ENCODE peak calls at places on chromosomes 12 and 14, in ten cellular contexts. V is sigmoid colon; K is Calu3; U is fibroblast of lung; A is mammary epithelial cell; Z is CD4-positive, alpha-beta T cell; F is tibial nerve; C is AG09319; N is neural crest cell; D is right atrium auricular region. Q is an unnamed sample.

GRCh38 chr14:105849933-105850626 is 323.7 kb downstream of the TMEM121 start:
- DNase-seq in V (no peak), K (no peak), U (no peak), A (no peak), Z (no peak), F (no peak), C (no peak), N (no peak), D (peak), Q (no peak)

GRCh38 chr14:101705733-101706508 is 55.6 kb upstream of the PPP2R5C start:
- DNase-seq in V (peak), K (peak), U (peak), A (no peak), Z (peak), F (peak), C (no peak), N (no peak), D (no peak), Q (no peak)

GRCh38 chr12:48194780-48195179 is 8.3 kb downstream of the OR10AD1 start:
- DNase-seq in V (no peak), K (no peak), U (no peak), A (no peak), Z (no peak), F (no peak), C (no peak), N (no peak), D (no peak), Q (no peak)

GRCh38 chr12:5012337-5012736 is 31.3 kb upstream of the KCNA5 start:
- DNase-seq in V (no peak), K (no peak), U (no peak), A (no peak), Z (no peak), F (no peak), C (no peak), N (no peak), D (no peak), Q (no peak)

GRCh38 chr12:9634177-9634803 is 26.6 kb upstream of the KLRB1 start:
- DNase-seq in V (no peak), K (peak), U (peak), A (peak), Z (peak), F (peak), C (no peak), N (peak), D (no peak), Q (peak)

GRCh38 chr12:107749094-107749493 is 11.8 kb downstream of the PRDM4 start:
- DNase-seq in V (no peak), K (no peak), U (no peak), A (peak), Z (no peak), F (no peak), C (no peak), N (no peak), D (no peak), Q (peak)

GRCh38 chr14:84127430-84127829 is 1402.5 kb upstream of the FLRT2 start:
- DNase-seq in V (no peak), K (no peak), U (no peak), A (no peak), Z (no peak), F (no peak), C (no peak), N (no peak), D (no peak), Q (no peak)

GRCh38 chr14:88323520-88324199 is 591 bp upstream of the KCNK10 start:
- DNase-seq in V (no peak), K (peak), U (no peak), A (no peak), Z (no peak), F (no peak), C (no peak), N (peak), D (no peak), Q (no peak)

GRCh38 chr14:35406811-35407630 is 2.5 kb upstream of the NFKBIA start:
- DNase-seq in V (peak), K (no peak), U (peak), A (peak), Z (no peak), F (peak), C (no peak), N (no peak), D (no peak), Q (no peak)

GRCh38 chr12:9692909-9693308 is 23.4 kb downstream of the CLEC2D start:
- DNase-seq in V (no peak), K (no peak), U (no peak), A (no peak), Z (no peak), F (no peak), C (no peak), N (no peak), D (no peak), Q (no peak)

GRCh38 chr12:45415393-45415817 is 199.5 kb downstream of the ANO6 start:
- DNase-seq in V (peak), K (no peak), U (peak), A (peak), Z (no peak), F (peak), C (peak), N (no peak), D (peak), Q (peak)

GRCh38 chr12:5094986-5095385 is 51.3 kb downstream of the KCNA5 start:
- DNase-seq in V (no peak), K (no peak), U (no peak), A (no peak), Z (no peak), F (no peak), C (no peak), N (no peak), D (no peak), Q (no peak)

GRCh38 chr12:23906329-23906728 is 43.1 kb downstream of the SOX5 start:
- DNase-seq in V (no peak), K (peak), U (peak), A (peak), Z (no peak), F (peak), C (no peak), N (peak), D (no peak), Q (no peak)

GRCh38 chr12:111783046-111783445 is 16.3 kb downstream of the ALDH2 start:
- DNase-seq in V (no peak), K (no peak), U (no peak), A (no peak), Z (no peak), F (no peak), C (no peak), N (no peak), D (no peak), Q (no peak)

GRCh38 chr12:132600048-132601032 is 10.0 kb downstream of the LRCOL1 start:
- DNase-seq in V (peak), K (peak), U (peak), A (peak), Z (peak), F (peak), C (no peak), N (peak), D (peak), Q (no peak)

GRCh38 chr12:28065374-28065773 is 92.8 kb upstream of the PTHLH start:
- DNase-seq in V (no peak), K (no peak), U (no peak), A (no peak), Z (no peak), F (no peak), C (no peak), N (no peak), D (no peak), Q (no peak)

GRCh38 chr12:93223440-93224426 is 154.0 kb upstream of the NUDT4 start:
- DNase-seq in V (no peak), K (peak), U (peak), A (peak), Z (no peak), F (peak), C (no peak), N (no peak), D (no peak), Q (no peak)

GRCh38 chr12:89481218-89481914 is 43.2 kb downstream of the GALNT4 start:
- DNase-seq in V (no peak), K (no peak), U (peak), A (no peak), Z (no peak), F (no peak), C (no peak), N (no peak), D (no peak), Q (no peak)

GRCh38 chr12:29609431-29610215 is 112.1 kb upstream of the OVCH1 start:
- DNase-seq in V (no peak), K (no peak), U (no peak), A (no peak), Z (no peak), F (no peak), C (no peak), N (no peak), D (no peak), Q (no peak)

GRCh38 chr12:92987362-92987761 is 58.3 kb upstream of the EEA1 start:
- DNase-seq in V (no peak), K (peak), U (peak), A (peak), Z (no peak), F (peak), C (peak), N (peak), D (no peak), Q (peak)

GRCh38 chr12:71439613-71440392 is at the start of gene LGR5:
- DNase-seq in V (no peak), K (peak), U (peak), A (peak), Z (no peak), F (no peak), C (no peak), N (peak), D (no peak), Q (no peak)

GRCh38 chr12:61385771-61386170 is 874.4 kb upstream of the USP15 start:
- DNase-seq in V (no peak), K (no peak), U (peak), A (peak), Z (no peak), F (no peak), C (no peak), N (no peak), D (no peak), Q (no peak)

GRCh38 chr12:71141270-71141948 is 16.4 kb downstream of the TSPAN8 start:
- DNase-seq in V (no peak), K (no peak), U (no peak), A (no peak), Z (no peak), F (no peak), C (no peak), N (no peak), D (no peak), Q (no peak)

GRCh38 chr14:60509438-60510253 is 700 bp downstream of the SIX6 start:
- DNase-seq in V (no peak), K (no peak), U (no peak), A (peak), Z (no peak), F (no peak), C (no peak), N (peak), D (no peak), Q (no peak)

GRCh38 chr12:12482150-12482761 is 80.4 kb downstream of the DUSP16 start:
- DNase-seq in V (no peak), K (no peak), U (no peak), A (no peak), Z (peak), F (no peak), C (no peak), N (no peak), D (no peak), Q (no peak)

GRCh38 chr12:82351390-82351789 is 6.8 kb downstream of the CCDC59 start:
- DNase-seq in V (no peak), K (no peak), U (no peak), A (no peak), Z (no peak), F (no peak), C (no peak), N (no peak), D (no peak), Q (no peak)

GRCh38 chr14:50920482-50921225 is 23.6 kb downstream of the PYGL start:
- DNase-seq in V (no peak), K (no peak), U (peak), A (no peak), Z (no peak), F (no peak), C (peak), N (no peak), D (no peak), Q (peak)

GRCh38 chr14:58107041-58107440 is 45.0 kb downstream of the ARMH4 start:
- DNase-seq in V (no peak), K (no peak), U (no peak), A (no peak), Z (no peak), F (no peak), C (no peak), N (no peak), D (no peak), Q (no peak)

GRCh38 chr12:991350-992278 is 591 bp downstream of the ERC1 start:
- DNase-seq in V (no peak), K (no peak), U (no peak), A (peak), Z (no peak), F (peak), C (no peak), N (no peak), D (no peak), Q (no peak)

GRCh38 chr14:64556526-64556925 is 6.8 kb downstream of the PPP1R36 start:
- DNase-seq in V (no peak), K (no peak), U (peak), A (peak), Z (no peak), F (no peak), C (peak), N (no peak), D (no peak), Q (peak)

GRCh38 chr12:94326727-94327126 is 132.9 kb downstream of the CEP83 start:
- DNase-seq in V (no peak), K (no peak), U (peak), A (peak), Z (no peak), F (no peak), C (peak), N (no peak), D (no peak), Q (peak)

GRCh38 chr14:56268653-56269052 is 150.4 kb downstream of the PELI2 start:
- DNase-seq in V (no peak), K (no peak), U (peak), A (no peak), Z (no peak), F (no peak), C (no peak), N (no peak), D (no peak), Q (no peak)
- TF ChIP-seq CTCF in V (no peak), K (no peak), U (no peak), A (no peak), Z (no peak), F (no peak), C (no peak), N (no peak), D (no peak), Q (no peak)

DNA sequence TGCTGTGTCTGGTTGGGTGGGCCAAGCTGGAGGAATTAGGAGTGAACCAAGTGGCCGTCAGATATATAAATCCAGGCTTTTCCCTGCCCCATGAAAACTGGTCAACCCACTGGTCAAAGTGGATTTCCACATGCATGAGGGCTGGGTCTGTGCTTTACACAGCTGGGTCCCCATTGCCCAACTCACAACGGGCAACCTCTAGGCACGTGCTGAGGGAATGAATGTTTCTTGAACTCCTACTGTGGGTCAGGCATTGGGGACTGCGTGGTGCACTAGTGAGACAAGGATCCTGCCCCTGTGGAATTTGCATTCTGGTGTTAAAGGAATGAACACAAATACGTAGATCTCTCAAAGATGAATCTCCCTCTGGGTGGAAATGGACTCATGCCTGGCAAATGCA is 7.5 kb upstream of the AACS start:
- DNase-seq in V (no peak), K (no peak), U (no peak), A (no peak), Z (no peak), F (no peak), C (no peak), N (no peak), D (no peak), Q (no peak)
- TF ChIP-seq CTCF in V (no peak), K (no peak), U (no peak), A (no peak), Z (no peak), F (no peak), C (no peak), N (no peak), D (no peak), Q (no peak)

DNA sequence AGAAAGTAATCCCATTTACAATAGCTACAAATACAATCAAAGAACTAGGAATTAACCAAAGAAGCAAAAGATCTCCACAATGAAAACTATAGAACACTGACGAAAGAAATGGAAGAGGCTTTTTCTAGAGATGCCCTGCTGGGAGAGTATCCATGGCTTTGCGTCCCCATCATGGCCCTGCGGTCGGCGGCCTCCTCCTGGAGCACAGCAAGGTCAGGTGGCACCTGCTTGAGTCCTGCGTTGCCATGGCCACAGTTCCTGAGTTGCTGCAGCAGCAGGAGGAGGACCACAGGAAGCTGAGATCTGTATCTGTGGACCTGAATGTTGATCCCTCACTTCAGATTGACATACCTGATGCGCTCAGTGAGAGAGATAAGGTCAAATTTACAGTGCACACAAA is 143.5 kb downstream of the SLC5A8 start:
- DNase-seq in V (no peak), K (no peak), U (no peak), A (no peak), Z (no peak), F (no peak), C (no peak), N (no peak), D (no peak), Q (no peak)
- TF ChIP-seq CTCF in V (no peak), K (no peak), U (no peak), A (no peak), Z (no peak), F (no peak), C (no peak), N (no peak), D (no peak), Q (no peak)

GRCh38 chr14:74904623-74905503 is 18.2 kb downstream of the RPS6KL1 start:
- DNase-seq in V (no peak), K (no peak), U (no peak), A (no peak), Z (no peak), F (peak), C (no peak), N (no peak), D (no peak), Q (no peak)

GRCh38 chr14:74905595-74906142 is 17.4 kb downstream of the RPS6KL1 start:
- DNase-seq in V (peak), K (peak), U (peak), A (peak), Z (peak), F (peak), C (no peak), N (peak), D (peak), Q (no peak)

GRCh38 chr14:74907744-74908143 is 15.3 kb downstream of the RPS6KL1 start:
- DNase-seq in V (no peak), K (no peak), U (no peak), A (no peak), Z (no peak), F (no peak), C (no peak), N (no peak), D (no peak), Q (no peak)

GRCh38 chr14:74908861-74909341 is 14.2 kb downstream of the RPS6KL1 start:
- DNase-seq in V (no peak), K (no peak), U (no peak), A (no peak), Z (no peak), F (no peak), C (no peak), N (no peak), D (no peak), Q (no peak)

DNA sequence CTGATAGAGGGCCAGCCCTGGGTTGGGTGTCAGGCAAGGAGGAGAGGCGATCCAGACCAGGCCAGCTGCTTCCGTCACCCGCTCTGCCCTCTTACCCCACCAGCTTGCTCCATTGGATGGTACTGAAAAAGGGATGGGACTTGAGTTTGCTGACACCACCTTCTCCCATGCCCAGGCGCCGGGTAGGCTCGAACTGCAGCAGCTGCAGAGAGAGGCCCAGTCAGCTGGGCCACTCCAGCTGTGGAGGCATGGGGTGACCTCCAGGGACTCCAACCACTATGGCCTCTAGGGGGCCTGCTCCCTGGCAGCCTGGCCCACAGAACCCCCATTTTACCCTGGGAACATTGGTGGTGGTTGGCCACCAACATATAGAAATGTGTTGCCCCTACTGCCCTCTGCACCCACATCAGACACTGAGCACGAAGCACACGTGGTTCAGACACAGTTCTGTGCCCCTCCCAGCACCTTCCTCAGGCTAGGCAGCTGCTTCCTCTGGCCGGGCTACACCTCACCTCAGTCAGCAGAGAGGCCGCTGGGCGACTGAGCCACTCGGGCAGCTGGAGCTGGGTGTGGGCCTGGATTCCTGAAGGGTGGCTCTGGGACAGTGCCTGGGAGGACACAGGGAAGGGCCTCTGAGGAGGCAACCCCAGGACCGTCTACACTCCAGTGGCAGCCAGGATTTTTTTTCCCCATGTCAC is 16.0 kb downstream of the RPS6KL1 start:
- DNase-seq in V (no peak), K (no peak), U (no peak), A (no peak), Z (no peak), F (no peak), C (no peak), N (no peak), D (no peak), Q (no peak)
- TF ChIP-seq CTCF in V (no peak), K (no peak), U (no peak), A (no peak), Z (peak), F (no peak), C (peak), N (peak), D (no peak), Q (peak)

DNA sequence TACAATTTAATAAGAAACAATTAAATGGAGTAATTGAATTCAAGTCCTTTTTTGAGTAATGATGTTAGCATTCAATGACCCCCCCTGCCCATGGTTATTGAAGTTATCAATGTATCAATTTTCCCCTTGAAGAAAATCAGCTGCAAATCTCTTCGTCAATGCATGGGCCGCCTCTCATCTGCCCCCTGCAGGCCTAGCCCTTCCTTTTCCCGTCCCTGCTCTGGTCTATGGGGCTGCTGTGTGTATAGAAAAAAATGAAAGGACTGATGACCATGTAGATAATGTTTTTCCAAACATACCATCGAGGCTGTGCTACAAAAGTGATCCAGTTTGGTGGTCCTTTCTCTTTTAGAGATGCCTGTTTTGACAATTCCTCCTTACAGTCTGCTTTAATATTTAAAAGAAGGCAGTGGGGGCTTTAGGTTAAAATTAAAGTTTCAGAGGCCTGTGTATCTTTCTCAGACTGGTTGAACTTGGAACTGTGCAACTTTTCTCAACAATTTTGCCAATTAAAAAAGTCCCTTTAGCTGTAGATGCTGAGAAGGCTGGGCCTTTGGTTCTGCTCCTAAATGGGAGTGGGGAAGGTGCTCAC is 98.4 kb downstream of the APAF1 start:
- DNase-seq in V (no peak), K (peak), U (no peak), A (no peak), Z (peak), F (no peak), C (no peak), N (peak), D (no peak), Q (no peak)
- TF ChIP-seq CTCF in V (no peak), K (peak), U (peak), A (peak), Z (no peak), F (no peak), C (peak), N (peak), D (no peak), Q (no peak)

Q was measured in AG09309.